ENCODE peak calls at places on chromosomes 7 and 10, in four cellular contexts. H is endothelial cell of umbilical vein, U is AG04450, Q is H1. F is an unnamed sample.

GRCh38 chr7:36299882-36300341 is 89.8 kb upstream of the ANLN start:
- DNase-seq in H (no peak), U (no peak), Q (no peak), F (no peak)

GRCh38 chr10:23693398-23693797 is 254.5 kb downstream of the OTUD1 start:
- DNase-seq in H (no peak), U (no peak), Q (peak), F (no peak)

GRCh38 chr10:69360485-69361302 is 56.0 kb downstream of the TACR2 start:
- DNase-seq in H (peak), U (peak), Q (no peak), F (peak)

GRCh38 chr10:58305821-58306220 is 29.0 kb upstream of the UBE2D1 start:
- DNase-seq in H (no peak), U (no peak), Q (no peak), F (no peak)

GRCh38 chr10:44154956-44155355 is 229.9 kb downstream of the CXCL12 start:
- DNase-seq in H (no peak), U (no peak), Q (no peak), F (no peak)

GRCh38 chr10:17215782-17216122 is 12.3 kb upstream of the VIM start:
- DNase-seq in H (no peak), U (no peak), Q (no peak), F (no peak)

GRCh38 chr7:105934577-105935185 is 28.4 kb upstream of the CDHR3 start:
- DNase-seq in H (no peak), U (no peak), Q (no peak), F (peak)

GRCh38 chr10:88965016-88965415 is 12.4 kb upstream of the ACTA2 start:
- DNase-seq in H (no peak), U (no peak), Q (no peak), F (no peak)

GRCh38 chr10:73782749-73783085 is 869 bp downstream of the CHCHD1 start:
- DNase-seq in H (no peak), U (no peak), Q (no peak), F (no peak)
- H3K4me3 ChIP-seq in H (peak), U (peak), Q (peak), F (peak)

GRCh38 chr10:12631787-12632562 is 282.6 kb downstream of the CAMK1D start:
- DNase-seq in H (no peak), U (no peak), Q (no peak), F (no peak)
- H3K4me3 ChIP-seq in H (no peak), U (no peak), Q (no peak), F (no peak)

DNA sequence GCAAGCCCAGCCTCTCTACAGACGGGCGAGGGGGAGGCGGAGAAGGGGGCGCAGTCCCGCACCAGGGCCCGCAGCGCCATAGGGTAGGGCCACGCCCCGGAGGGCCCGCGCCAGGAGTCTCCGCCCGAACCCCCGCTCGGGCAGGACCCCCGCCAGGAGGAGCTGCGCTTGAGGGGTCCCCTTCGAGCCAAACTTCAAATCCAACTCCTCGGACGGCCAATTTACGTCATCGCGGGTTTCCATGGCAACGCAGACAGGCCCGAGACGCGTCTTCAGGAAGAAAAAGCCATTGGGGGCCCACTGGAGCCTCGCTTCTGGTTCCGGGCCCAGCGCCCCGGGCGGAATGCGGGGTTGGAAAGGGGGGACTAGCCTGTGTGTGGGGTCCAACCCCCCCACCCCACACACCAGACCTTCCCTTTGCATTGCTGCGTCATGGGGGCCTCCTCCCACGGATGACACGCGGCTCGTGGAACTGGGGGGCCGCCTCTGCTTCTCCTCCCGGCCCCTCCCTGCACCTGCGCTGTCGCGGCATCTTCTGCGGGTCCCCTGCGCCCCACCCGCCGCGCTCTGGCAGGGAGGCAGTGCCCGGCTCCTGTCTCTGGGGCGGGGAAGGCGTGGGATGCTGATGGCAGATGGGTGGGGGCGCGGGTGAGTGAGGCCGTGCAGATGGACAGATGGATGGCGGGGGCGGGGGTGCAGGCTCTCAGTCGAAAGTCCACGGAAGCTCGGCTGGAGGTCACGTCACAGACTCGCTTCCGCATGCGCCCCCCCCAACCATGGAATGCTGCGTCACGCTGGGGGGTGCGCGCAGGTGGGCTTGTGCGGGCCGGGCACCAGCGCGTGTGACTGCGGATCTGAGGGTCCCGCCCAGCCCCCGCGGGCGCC is 1.2 kb downstream of the CALY start:
- DNase-seq in H (no peak), U (no peak), Q (peak), F (no peak)
- H3K4me3 ChIP-seq in H (no peak), U (peak), Q (peak), F (peak)

DNA sequence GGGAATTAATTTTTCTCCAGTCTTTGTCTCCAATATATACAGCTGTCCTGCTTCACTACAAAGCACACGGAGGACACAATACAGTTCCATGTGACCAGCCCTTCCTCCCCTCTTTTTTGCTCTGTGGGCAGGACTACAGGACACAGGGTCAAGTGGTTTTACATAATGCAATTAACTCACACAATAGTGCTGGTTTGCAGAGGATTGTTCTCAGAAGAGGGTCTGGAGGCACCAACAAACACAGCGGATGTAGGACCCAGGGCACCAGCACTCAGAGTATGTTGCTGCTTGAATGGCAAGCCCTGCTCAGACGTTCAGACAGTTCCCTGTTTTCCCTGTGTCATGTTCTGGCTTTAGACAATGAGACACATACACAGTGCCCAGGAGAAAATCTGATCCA is 52.0 kb upstream of the NPTX2 start:
- DNase-seq in H (no peak), U (no peak), Q (no peak), F (no peak)
- H3K4me3 ChIP-seq in H (no peak), U (no peak), Q (no peak), F (no peak)

DNA sequence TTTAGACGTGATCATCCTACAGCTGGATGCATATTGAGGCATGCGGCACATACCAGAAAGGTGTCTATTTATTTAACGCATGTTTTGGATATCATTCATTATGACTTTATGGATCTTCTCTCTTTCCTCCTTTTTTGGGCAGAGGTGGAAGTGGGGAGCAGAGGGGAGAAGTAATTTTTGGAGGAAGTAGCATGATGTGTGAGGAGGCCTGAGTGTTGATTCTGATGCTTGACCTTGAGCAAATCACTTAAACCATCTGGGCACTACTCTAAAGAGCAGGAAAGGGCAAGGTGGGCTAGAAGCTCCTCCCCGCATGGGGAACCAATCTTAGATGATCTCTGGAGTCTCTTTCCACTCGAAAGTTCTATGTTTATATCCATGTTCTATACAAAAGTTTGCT is 270.5 kb downstream of the TRIL start:
- DNase-seq in H (peak), U (no peak), Q (no peak), F (no peak)
- H3K4me3 ChIP-seq in H (peak), U (peak), Q (no peak), F (no peak)

GRCh38 chr10:13990918-13991317 is 339.8 kb downstream of the FRMD4A start:
- DNase-seq in H (peak), U (no peak), Q (no peak), F (no peak)

GRCh38 chr10:13991353-13991752 is 339.4 kb downstream of the FRMD4A start:
- DNase-seq in H (peak), U (no peak), Q (no peak), F (no peak)

GRCh38 chr10:13993169-13993568 is 337.6 kb downstream of the FRMD4A start:
- DNase-seq in H (no peak), U (peak), Q (no peak), F (no peak)

GRCh38 chr10:13989616-13990015 is 341.1 kb downstream of the FRMD4A start:
- DNase-seq in H (peak), U (no peak), Q (no peak), F (no peak)

DNA sequence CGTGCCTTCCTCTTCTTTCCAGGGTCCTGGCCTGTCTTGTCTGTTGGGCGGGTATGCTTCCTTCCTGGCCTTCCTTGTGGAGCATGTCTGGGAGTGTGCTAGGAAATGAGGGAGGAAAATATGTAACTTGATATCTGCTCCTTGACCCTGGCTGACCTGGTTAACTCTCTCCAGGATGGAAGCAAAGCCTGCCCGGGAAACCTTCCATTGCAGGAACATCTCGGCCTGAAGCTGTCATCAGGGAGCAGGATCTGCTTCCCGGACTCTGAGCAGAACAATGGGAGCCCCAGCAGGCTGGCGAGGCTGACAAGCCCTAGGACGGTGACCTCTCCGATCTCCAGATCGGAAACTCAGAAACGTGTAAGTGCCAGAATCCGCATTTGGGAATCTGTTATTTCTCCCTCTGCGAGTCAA is 340.3 kb downstream of the FRMD4A start:
- DNase-seq in H (peak), U (no peak), Q (no peak), F (no peak)
- H3K4me3 ChIP-seq in H (peak), U (no peak), Q (no peak), F (no peak)

DNA sequence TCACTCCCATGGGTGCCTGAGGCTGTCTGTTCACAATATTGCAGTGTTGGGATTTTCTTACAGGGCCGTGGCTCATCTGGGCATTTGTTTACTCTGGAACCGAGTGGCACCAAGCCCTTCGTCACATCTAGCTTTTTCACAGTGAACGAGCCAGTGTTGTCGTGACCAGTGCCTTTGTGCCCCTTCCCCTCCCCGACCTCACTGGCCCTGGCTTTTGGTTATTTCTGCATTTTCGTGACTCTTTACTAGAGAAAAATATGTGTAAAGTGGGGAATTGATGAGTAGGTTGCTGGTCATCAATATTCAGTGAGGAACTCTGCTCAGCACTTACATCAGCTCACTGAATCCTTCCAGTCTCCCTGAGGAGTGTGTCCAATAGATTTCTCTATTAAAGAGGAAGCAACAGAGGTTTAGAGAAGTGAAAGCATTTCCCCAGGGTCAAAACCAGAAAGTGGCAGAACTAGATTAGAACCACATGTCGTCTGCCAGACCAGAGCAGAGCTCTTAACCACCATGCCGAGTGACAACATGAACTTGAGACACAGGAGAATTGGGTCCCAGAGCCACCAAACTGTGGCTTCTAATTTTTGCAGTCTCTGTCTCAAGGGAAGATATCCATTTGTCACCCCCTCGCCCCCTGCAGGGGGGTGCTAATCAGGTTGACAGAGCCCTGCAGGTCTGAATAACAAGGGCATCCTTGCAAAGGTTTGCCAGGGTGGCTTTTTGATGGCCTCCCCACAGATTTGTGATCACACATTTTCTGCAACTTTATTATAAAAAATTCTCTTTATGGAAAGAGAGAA is 125.3 kb downstream of the CHN2 start:
- DNase-seq in H (no peak), U (no peak), Q (no peak), F (no peak)
- H3K4me3 ChIP-seq in H (no peak), U (no peak), Q (no peak), F (no peak)

GRCh38 chr7:108486291-108486966 is 30.2 kb upstream of the NRCAM start:
- DNase-seq in H (peak), U (peak), Q (no peak), F (no peak)
- H3K4me3 ChIP-seq in H (no peak), U (no peak), Q (no peak), F (no peak)

DNA sequence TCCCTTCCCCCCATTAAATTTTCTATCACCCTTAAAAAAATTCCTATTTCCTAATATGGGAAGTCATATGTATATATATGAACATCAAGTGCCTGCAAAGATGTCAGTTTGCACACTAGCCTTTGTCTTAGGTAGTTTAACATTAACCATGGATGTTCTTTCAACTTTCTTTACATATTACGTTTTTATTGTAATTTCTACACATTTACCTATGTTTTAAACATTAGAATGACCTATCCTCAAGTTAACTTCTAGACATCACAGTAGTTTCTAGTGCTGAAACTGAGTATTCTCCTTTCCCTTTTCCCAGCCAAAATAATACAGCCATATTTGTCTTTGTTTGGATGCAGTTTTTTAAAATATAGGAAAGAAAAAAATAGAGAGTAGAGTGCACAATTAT is 5.8 kb downstream of the DLX6 start:
- DNase-seq in H (no peak), U (no peak), Q (no peak), F (no peak)
- H3K4me3 ChIP-seq in H (no peak), U (no peak), Q (no peak), F (no peak)

GRCh38 chr7:130360518-130360917 is 15.9 kb downstream of the CPA5 start:
- DNase-seq in H (no peak), U (no peak), Q (no peak), F (no peak)
- H3K4me3 ChIP-seq in H (no peak), U (no peak), Q (no peak), F (no peak)